ENCODE peak calls at places on chromosomes 2 and 18, in four cellular contexts. J is tibial nerve, F is choroid plexus epithelial cell, H is ovary. T is an unnamed sample.
A peak's percentile ranks its signal among the peaks of the same experiment; 100 is the strongest.

GRCh38 chr2:154495455-154495868 is 203.0 kb upstream of the KCNJ3 start:
- DNase-seq in J (no peak), F (no peak), H (no peak), T (no peak)

GRCh38 chr18:79950440-79951341 is 762 bp downstream of the SLC66A2 start:
- DNase-seq in J (no peak), F (no peak), H (no peak), T (peak; percentile 23)

GRCh38 chr18:72799106-72799505 is 68.7 kb downstream of the NETO1 start:
- DNase-seq in J (no peak), F (peak; percentile 2), H (no peak), T (no peak)

GRCh38 chr2:85560812-85561279 is 447 bp downstream of the GGCX start:
- DNase-seq in J (no peak), F (no peak), H (no peak), T (no peak)

GRCh38 chr2:72927619-72928537 is 10.6 kb downstream of the EMX1 start:
- DNase-seq in J (no peak), F (no peak), H (no peak), T (no peak)

GRCh38 chr18:31990823-31991222 is 27.8 kb upstream of the RNF125 start:
- DNase-seq in J (no peak), F (no peak), H (no peak), T (no peak)

GRCh38 chr2:195312662-195313061 is 344.4 kb upstream of the SLC39A10 start:
- DNase-seq in J (no peak), F (no peak), H (no peak), T (no peak)

GRCh38 chr2:19860022-19860421 is 41.8 kb downstream of the TTC32 start:
- DNase-seq in J (no peak), F (no peak), H (no peak), T (no peak)

GRCh38 chr2:165563468-165564225 is 94.1 kb downstream of the CSRNP3 start:
- DNase-seq in J (no peak), F (no peak), H (no peak), T (no peak)

GRCh38 chr2:231685349-231686191 is 22.8 kb upstream of the PTMA start:
- DNase-seq in J (no peak), F (no peak), H (no peak), T (no peak)

GRCh38 chr18:37424507-37424906 is 141.1 kb downstream of the CELF4 start:
- DNase-seq in J (no peak), F (no peak), H (no peak), T (no peak)

GRCh38 chr2:205474746-205475145 is 207.6 kb upstream of the NRP2 start:
- DNase-seq in J (no peak), F (peak; percentile 38), H (no peak), T (no peak)

GRCh38 chr18:389658-390357 is 110.7 kb downstream of the COLEC12 start:
- DNase-seq in J (no peak), F (peak; percentile 47), H (no peak), T (no peak)

GRCh38 chr2:100391735-100392515 is 25.5 kb downstream of the CHST10 start:
- DNase-seq in J (no peak), F (no peak), H (no peak), T (no peak)

GRCh38 chr2:49306925-49307324 is 152.6 kb upstream of the FSHR start:
- DNase-seq in J (no peak), F (peak; percentile 47), H (no peak), T (no peak)

GRCh38 chr2:25777077-25777476 is 101.2 kb downstream of the ASXL2 start:
- DNase-seq in J (no peak), F (no peak), H (no peak), T (no peak)

GRCh38 chr18:54389143-54389505 is 31.4 kb downstream of the C18orf54 start:
- DNase-seq in J (no peak), F (no peak), H (no peak), T (no peak)

GRCh38 chr2:109199790-109200189 is 70.8 kb downstream of the SH3RF3 start:
- DNase-seq in J (no peak), F (no peak), H (no peak), T (no peak)

GRCh38 chr2:9262671-9263171 is 56.1 kb downstream of the ASAP2 start:
- DNase-seq in J (no peak), F (peak; percentile 28), H (no peak), T (no peak)

GRCh38 chr18:11500153-11501122 is 109.0 kb upstream of the SLC35G4 start:
- DNase-seq in J (peak; percentile 21), F (peak; percentile 98), H (no peak), T (no peak)

GRCh38 chr2:98608118-98608961 is at the start of the genes COA5 and UNC50:
- DNase-seq in J (peak; percentile 68), F (peak; percentile 92), H (peak; percentile 91), T (peak; percentile 88)
- TF ChIP-seq CTCF in J (peak; percentile 38), F (no peak), H (no peak), T (no peak)

GRCh38 chr2:38509947-38510326 is 92.8 kb downstream of the HNRNPLL start:
- DNase-seq in J (no peak), F (no peak), H (no peak), T (no peak)

GRCh38 chr2:38509322-38509946 is 93.3 kb downstream of the HNRNPLL start:
- DNase-seq in J (no peak), F (peak; percentile 69), H (no peak), T (no peak)

GRCh38 chr2:38505779-38506178 is 96.9 kb downstream of the HNRNPLL start:
- DNase-seq in J (peak; percentile 72), F (peak; percentile 78), H (peak; percentile 71), T (peak; percentile 68)

GRCh38 chr2:38507712-38508111 is 95.0 kb downstream of the HNRNPLL start:
- DNase-seq in J (no peak), F (no peak), H (no peak), T (no peak)

DNA sequence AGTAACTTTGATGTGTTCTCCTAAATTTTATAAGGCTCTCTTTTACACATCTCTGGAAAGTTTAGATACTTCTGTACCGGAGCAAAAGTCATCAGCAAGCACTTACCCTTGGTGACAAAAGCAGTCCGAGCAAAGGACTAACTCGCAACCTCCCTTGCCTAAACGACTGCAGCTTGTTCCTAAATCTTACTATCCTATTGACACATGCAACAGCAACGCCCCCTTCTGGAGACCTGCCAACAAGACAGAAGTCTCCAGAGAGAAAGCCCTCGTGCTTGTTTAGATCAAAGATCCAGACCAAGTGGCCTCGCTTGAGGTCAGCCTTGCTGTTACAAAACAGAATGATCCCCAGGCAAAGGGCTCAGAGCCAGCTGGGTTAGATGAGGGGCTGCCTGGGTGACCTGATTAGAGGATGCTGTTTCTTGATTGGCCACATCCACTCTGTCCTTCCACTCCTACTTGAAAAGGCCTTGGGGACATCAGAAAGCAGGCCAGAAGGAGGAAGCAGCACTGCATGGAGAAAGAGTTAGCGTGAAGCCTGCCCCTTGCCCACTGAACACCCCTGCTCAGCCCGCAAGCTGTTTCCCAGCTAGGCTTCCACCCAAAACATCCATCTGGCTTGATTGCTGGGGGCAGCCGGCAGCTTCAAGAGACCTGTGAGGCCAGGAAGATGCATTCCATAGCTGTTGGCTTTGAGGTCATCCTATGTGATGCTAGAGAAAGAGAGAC is 94.3 kb downstream of the HNRNPLL start:
- DNase-seq in J (peak; percentile 96), F (peak; percentile 93), H (peak; percentile 92), T (peak; percentile 98)
- TF ChIP-seq CTCF in J (peak; percentile 23), F (peak; percentile 64), H (peak; percentile 13), T (no peak)

GRCh38 chr18:67305466-67305865 is 211.1 kb downstream of the DSEL start:
- DNase-seq in J (no peak), F (no peak), H (no peak), T (no peak)
- TF ChIP-seq CTCF in J (no peak), F (no peak), H (no peak), T (no peak)

GRCh38 chr2:214856116-214856515 is 46.6 kb upstream of the BARD1 start:
- DNase-seq in J (no peak), F (peak; percentile 29), H (no peak), T (no peak)
- TF ChIP-seq CTCF in J (no peak), F (no peak), H (no peak), T (no peak)

GRCh38 chr2:241911551-241911950 is 42.0 kb downstream of the RTP5 start:
- DNase-seq in J (no peak), F (no peak), H (no peak), T (no peak)
- TF ChIP-seq CTCF in J (no peak), F (no peak), H (no peak), T (no peak)

T was measured in testis.